ENCODE peak calls at places on chromosomes 2 and 18, in ten cellular contexts. One of them, this sample, is unnamed.

GRCh38 chr2:241009601-241010530 is 11.4 kb downstream of the SNED1 start:
- DNase-seq in endothelial cell: peak; percentile 65
- DNase-seq in lower leg skin: peak; percentile 28
- DNase-seq in AG09319: peak; percentile 45
- DNase-seq in vagina: peak; percentile 89
- DNase-seq in astrocyte of the spinal cord: peak; percentile 96
- DNase-seq in psoas muscle: peak; percentile 63
- DNase-seq in heart left ventricle: no peak
- DNase-seq in retinal pigment epithelial cell: no peak
- DNase-seq in stomach: peak; percentile 45
- DNase-seq in this sample: peak; percentile 48

GRCh38 chr2:151560289-151560688 is 150.6 kb downstream of the RIF1 start:
- DNase-seq in endothelial cell: no peak
- DNase-seq in lower leg skin: no peak
- DNase-seq in AG09319: no peak
- DNase-seq in vagina: no peak
- DNase-seq in astrocyte of the spinal cord: peak; percentile 17
- DNase-seq in psoas muscle: peak; percentile 60
- DNase-seq in heart left ventricle: peak; percentile 41
- DNase-seq in retinal pigment epithelial cell: peak; percentile 38
- DNase-seq in stomach: no peak
- DNase-seq in this sample: no peak

GRCh38 chr2:140205093-140205492 is 1424.9 kb upstream of the NXPH2 start:
- DNase-seq in endothelial cell: no peak
- DNase-seq in lower leg skin: no peak
- DNase-seq in AG09319: no peak
- DNase-seq in vagina: no peak
- DNase-seq in astrocyte of the spinal cord: no peak
- DNase-seq in psoas muscle: no peak
- DNase-seq in heart left ventricle: no peak
- DNase-seq in retinal pigment epithelial cell: no peak
- DNase-seq in stomach: no peak
- DNase-seq in this sample: no peak

GRCh38 chr2:110116033-110116710 is 550 bp upstream of the MALL start:
- DNase-seq in endothelial cell: peak; percentile 40
- DNase-seq in lower leg skin: no peak
- DNase-seq in AG09319: no peak
- DNase-seq in vagina: no peak
- DNase-seq in astrocyte of the spinal cord: peak; percentile 77
- DNase-seq in psoas muscle: no peak
- DNase-seq in heart left ventricle: peak; percentile 66
- DNase-seq in retinal pigment epithelial cell: no peak
- DNase-seq in stomach: no peak
- DNase-seq in this sample: no peak

GRCh38 chr2:105977212-105977611 is 216.9 kb downstream of the UXS1 start:
- DNase-seq in endothelial cell: no peak
- DNase-seq in lower leg skin: no peak
- DNase-seq in AG09319: no peak
- DNase-seq in vagina: no peak
- DNase-seq in astrocyte of the spinal cord: peak; percentile 66
- DNase-seq in psoas muscle: no peak
- DNase-seq in heart left ventricle: no peak
- DNase-seq in retinal pigment epithelial cell: peak; percentile 29
- DNase-seq in stomach: no peak
- DNase-seq in this sample: no peak

GRCh38 chr18:79478484-79479113 is 82.9 kb downstream of the NFATC1 start:
- DNase-seq in endothelial cell: no peak
- DNase-seq in lower leg skin: no peak
- DNase-seq in AG09319: no peak
- DNase-seq in vagina: no peak
- DNase-seq in astrocyte of the spinal cord: no peak
- DNase-seq in psoas muscle: peak; percentile 44
- DNase-seq in heart left ventricle: peak; percentile 9
- DNase-seq in retinal pigment epithelial cell: no peak
- DNase-seq in stomach: no peak
- DNase-seq in this sample: peak; percentile 37

GRCh38 chr2:165646321-165646801 is 147.7 kb downstream of the GALNT3 start:
- DNase-seq in endothelial cell: no peak
- DNase-seq in lower leg skin: no peak
- DNase-seq in AG09319: no peak
- DNase-seq in vagina: no peak
- DNase-seq in astrocyte of the spinal cord: peak; percentile 8
- DNase-seq in psoas muscle: no peak
- DNase-seq in heart left ventricle: no peak
- DNase-seq in retinal pigment epithelial cell: no peak
- DNase-seq in stomach: no peak
- DNase-seq in this sample: no peak

GRCh38 chr18:67104700-67105284 is 411.7 kb downstream of the DSEL start:
- DNase-seq in endothelial cell: peak; percentile 77
- DNase-seq in lower leg skin: peak; percentile 62
- DNase-seq in AG09319: peak; percentile 29
- DNase-seq in vagina: no peak
- DNase-seq in astrocyte of the spinal cord: peak; percentile 61
- DNase-seq in psoas muscle: peak; percentile 50
- DNase-seq in heart left ventricle: peak; percentile 49
- DNase-seq in retinal pigment epithelial cell: no peak
- DNase-seq in stomach: peak; percentile 65
- DNase-seq in this sample: peak; percentile 58

GRCh38 chr18:28267878-28268625 is 91.1 kb upstream of the CDH2 start:
- DNase-seq in endothelial cell: no peak
- DNase-seq in lower leg skin: no peak
- DNase-seq in AG09319: no peak
- DNase-seq in vagina: no peak
- DNase-seq in astrocyte of the spinal cord: peak; percentile 62
- DNase-seq in psoas muscle: no peak
- DNase-seq in heart left ventricle: no peak
- DNase-seq in retinal pigment epithelial cell: no peak
- DNase-seq in stomach: no peak
- DNase-seq in this sample: no peak

GRCh38 chr18:69186162-69186561 is 214.5 kb upstream of the DOK6 start:
- DNase-seq in endothelial cell: no peak
- DNase-seq in lower leg skin: no peak
- DNase-seq in AG09319: no peak
- DNase-seq in vagina: no peak
- DNase-seq in astrocyte of the spinal cord: no peak
- DNase-seq in psoas muscle: no peak
- DNase-seq in heart left ventricle: no peak
- DNase-seq in retinal pigment epithelial cell: no peak
- DNase-seq in stomach: no peak
- DNase-seq in this sample: no peak

GRCh38 chr2:234189230-234189629 is 138.7 kb downstream of the SPP2 start:
- DNase-seq in endothelial cell: no peak
- DNase-seq in lower leg skin: no peak
- DNase-seq in AG09319: no peak
- DNase-seq in vagina: no peak
- DNase-seq in astrocyte of the spinal cord: no peak
- DNase-seq in psoas muscle: no peak
- DNase-seq in heart left ventricle: no peak
- DNase-seq in retinal pigment epithelial cell: no peak
- DNase-seq in stomach: no peak
- DNase-seq in this sample: no peak

GRCh38 chr2:28658369-28658768 is 93.3 kb upstream of the PPP1CB start:
- DNase-seq in endothelial cell: no peak
- DNase-seq in lower leg skin: no peak
- DNase-seq in AG09319: no peak
- DNase-seq in vagina: no peak
- DNase-seq in astrocyte of the spinal cord: peak; percentile 79
- DNase-seq in psoas muscle: no peak
- DNase-seq in heart left ventricle: no peak
- DNase-seq in retinal pigment epithelial cell: no peak
- DNase-seq in stomach: no peak
- DNase-seq in this sample: no peak

GRCh38 chr2:240879105-240879504 is 10.5 kb downstream of the AGXT start:
- DNase-seq in endothelial cell: no peak
- DNase-seq in lower leg skin: no peak
- DNase-seq in AG09319: no peak
- DNase-seq in vagina: no peak
- DNase-seq in astrocyte of the spinal cord: no peak
- DNase-seq in psoas muscle: no peak
- DNase-seq in heart left ventricle: no peak
- DNase-seq in retinal pigment epithelial cell: no peak
- DNase-seq in stomach: no peak
- DNase-seq in this sample: peak; percentile 33

GRCh38 chr2:11679491-11680130 is 9.6 kb upstream of the NTSR2 start:
- DNase-seq in endothelial cell: no peak
- DNase-seq in lower leg skin: no peak
- DNase-seq in AG09319: no peak
- DNase-seq in vagina: no peak
- DNase-seq in astrocyte of the spinal cord: no peak
- DNase-seq in psoas muscle: no peak
- DNase-seq in heart left ventricle: no peak
- DNase-seq in retinal pigment epithelial cell: no peak
- DNase-seq in stomach: peak; percentile 24
- DNase-seq in this sample: no peak

GRCh38 chr18:75253784-75254183 is 43.2 kb downstream of the TSHZ1 start:
- DNase-seq in endothelial cell: no peak
- DNase-seq in lower leg skin: no peak
- DNase-seq in AG09319: no peak
- DNase-seq in vagina: no peak
- DNase-seq in astrocyte of the spinal cord: peak; percentile 10
- DNase-seq in psoas muscle: no peak
- DNase-seq in heart left ventricle: no peak
- DNase-seq in retinal pigment epithelial cell: no peak
- DNase-seq in stomach: no peak
- DNase-seq in this sample: no peak

DNA sequence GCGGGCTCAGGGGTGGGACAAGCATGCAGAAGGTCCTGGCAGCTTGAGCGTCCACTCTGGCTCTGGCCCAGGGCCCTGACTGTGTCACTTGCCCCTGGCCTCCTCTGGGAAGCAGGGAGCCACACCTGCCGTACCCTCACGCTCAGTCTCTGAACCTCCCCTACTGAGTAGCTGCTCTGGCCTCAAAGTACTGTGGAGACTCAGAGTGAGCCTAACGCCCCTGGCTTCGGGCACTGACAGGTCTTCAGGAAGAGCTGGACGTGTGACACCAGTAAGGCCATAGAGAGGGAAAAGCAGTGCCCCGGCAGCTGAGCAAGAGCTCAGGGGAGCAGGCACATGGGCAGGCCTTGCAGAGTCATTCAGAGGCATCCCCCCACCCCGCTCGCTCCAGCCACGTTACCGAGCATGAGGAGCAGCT is 73.3 kb downstream of the SFXN5 start:
- DNase-seq in endothelial cell: no peak
- DNase-seq in lower leg skin: no peak
- DNase-seq in AG09319: no peak
- DNase-seq in vagina: peak; percentile 56
- DNase-seq in astrocyte of the spinal cord: no peak
- DNase-seq in psoas muscle: peak; percentile 25
- DNase-seq in heart left ventricle: no peak
- DNase-seq in retinal pigment epithelial cell: no peak
- DNase-seq in stomach: peak; percentile 17
- DNase-seq in this sample: no peak
- TF ChIP-seq CTCF in endothelial cell: no peak
- TF ChIP-seq CTCF in lower leg skin: no peak
- TF ChIP-seq CTCF in AG09319: no peak
- TF ChIP-seq CTCF in vagina: no peak
- TF ChIP-seq CTCF in astrocyte of the spinal cord: no peak
- TF ChIP-seq CTCF in psoas muscle: no peak
- TF ChIP-seq CTCF in heart left ventricle: no peak
- TF ChIP-seq CTCF in retinal pigment epithelial cell: no peak
- TF ChIP-seq CTCF in stomach: no peak
- TF ChIP-seq CTCF in this sample: no peak

GRCh38 chr2:225797394-225797793 is 397.9 kb downstream of the NYAP2 start:
- DNase-seq in endothelial cell: no peak
- DNase-seq in lower leg skin: no peak
- DNase-seq in AG09319: no peak
- DNase-seq in vagina: no peak
- DNase-seq in astrocyte of the spinal cord: no peak
- DNase-seq in psoas muscle: no peak
- DNase-seq in heart left ventricle: no peak
- DNase-seq in retinal pigment epithelial cell: no peak
- DNase-seq in stomach: no peak
- DNase-seq in this sample: no peak
- TF ChIP-seq CTCF in endothelial cell: no peak
- TF ChIP-seq CTCF in lower leg skin: no peak
- TF ChIP-seq CTCF in AG09319: peak; percentile 9
- TF ChIP-seq CTCF in vagina: no peak
- TF ChIP-seq CTCF in astrocyte of the spinal cord: no peak
- TF ChIP-seq CTCF in psoas muscle: no peak
- TF ChIP-seq CTCF in heart left ventricle: no peak
- TF ChIP-seq CTCF in retinal pigment epithelial cell: no peak
- TF ChIP-seq CTCF in stomach: no peak
- TF ChIP-seq CTCF in this sample: no peak

DNA sequence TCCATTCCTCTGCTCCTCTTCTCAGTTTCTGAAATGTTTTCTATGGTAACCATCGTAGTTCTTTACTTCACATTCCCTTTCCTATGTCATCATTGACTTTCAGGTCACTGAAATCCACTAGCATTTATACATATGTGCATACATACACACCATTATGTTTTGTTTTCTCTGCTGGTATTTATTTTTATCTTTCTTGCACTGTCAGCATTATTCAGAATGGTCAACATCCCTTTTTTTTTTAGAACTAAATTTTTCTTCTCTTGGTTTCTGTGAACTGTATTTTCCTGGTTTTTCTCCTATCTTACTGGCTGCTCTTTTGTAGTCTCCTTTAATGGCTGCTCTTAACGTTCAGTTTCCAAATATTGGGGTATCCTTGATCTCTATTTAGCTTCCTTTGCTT is 33.3 kb downstream of the ITGAV start:
- DNase-seq in endothelial cell: no peak
- DNase-seq in lower leg skin: no peak
- DNase-seq in AG09319: no peak
- DNase-seq in vagina: no peak
- DNase-seq in astrocyte of the spinal cord: no peak
- DNase-seq in psoas muscle: no peak
- DNase-seq in heart left ventricle: no peak
- DNase-seq in retinal pigment epithelial cell: no peak
- DNase-seq in stomach: no peak
- DNase-seq in this sample: no peak
- TF ChIP-seq CTCF in endothelial cell: no peak
- TF ChIP-seq CTCF in lower leg skin: no peak
- TF ChIP-seq CTCF in AG09319: no peak
- TF ChIP-seq CTCF in vagina: no peak
- TF ChIP-seq CTCF in astrocyte of the spinal cord: no peak
- TF ChIP-seq CTCF in psoas muscle: no peak
- TF ChIP-seq CTCF in heart left ventricle: no peak
- TF ChIP-seq CTCF in retinal pigment epithelial cell: no peak
- TF ChIP-seq CTCF in stomach: no peak
- TF ChIP-seq CTCF in this sample: no peak

DNA sequence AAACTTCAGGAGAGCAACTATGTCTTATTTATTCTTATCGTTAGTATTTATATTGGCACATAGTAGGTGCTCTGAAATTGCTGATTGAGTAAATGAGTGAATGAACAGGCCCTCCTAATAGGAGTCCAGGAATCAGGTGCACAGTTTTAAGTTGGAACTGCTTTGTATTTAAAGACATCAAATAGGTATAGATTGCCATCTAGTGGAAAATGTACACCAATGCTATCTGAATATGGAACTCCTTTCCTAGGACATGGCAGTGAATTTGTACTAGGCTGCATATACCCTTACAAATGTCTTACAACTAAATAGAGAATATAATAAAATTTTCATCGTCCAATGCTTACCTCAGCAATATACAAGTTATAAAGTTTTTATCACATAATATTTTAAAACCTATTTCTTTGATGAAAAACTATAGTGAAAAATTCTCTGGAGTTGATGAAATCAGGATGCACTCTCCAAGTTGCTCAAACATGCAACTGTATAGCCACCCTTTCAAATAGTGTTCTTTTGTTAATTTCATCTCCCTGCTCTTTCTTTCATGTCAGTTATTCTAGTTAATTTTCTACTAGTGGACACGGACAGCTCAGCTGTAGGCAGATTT is 318.9 kb upstream of the SYT4 start:
- DNase-seq in endothelial cell: no peak
- DNase-seq in lower leg skin: no peak
- DNase-seq in AG09319: no peak
- DNase-seq in vagina: no peak
- DNase-seq in astrocyte of the spinal cord: peak; percentile 38
- DNase-seq in psoas muscle: no peak
- DNase-seq in heart left ventricle: no peak
- DNase-seq in retinal pigment epithelial cell: no peak
- DNase-seq in stomach: no peak
- DNase-seq in this sample: no peak
- TF ChIP-seq CTCF in endothelial cell: peak; percentile 40
- TF ChIP-seq CTCF in lower leg skin: no peak
- TF ChIP-seq CTCF in AG09319: peak; percentile 54
- TF ChIP-seq CTCF in vagina: no peak
- TF ChIP-seq CTCF in astrocyte of the spinal cord: peak; percentile 57
- TF ChIP-seq CTCF in psoas muscle: peak; percentile 45
- TF ChIP-seq CTCF in heart left ventricle: peak; percentile 38
- TF ChIP-seq CTCF in retinal pigment epithelial cell: peak; percentile 59
- TF ChIP-seq CTCF in stomach: no peak
- TF ChIP-seq CTCF in this sample: peak; percentile 70